ENCODE peak calls at places on chromosome 3, in eight cellular contexts. D, E, J, P, F, U, A and Q are unnamed samples.

GRCh38 chr3:67564973-67565372 is 89.4 kb downstream of the SUCLG2 start:
- DNase-seq in A (no peak), P (no peak), E (no peak), J (no peak), U (no peak), D (no peak), F (no peak), Q (no peak)

GRCh38 chr3:124496066-124496465 is 234.2 kb upstream of the UMPS start:
- DNase-seq in U (no peak), A (no peak), P (no peak), F (no peak), E (no peak), D (no peak), J (no peak), Q (no peak)

GRCh38 chr3:186176382-186176990 is 67.6 kb upstream of the ETV5 start:
- DNase-seq in A (no peak), U (no peak), F (no peak), E (no peak), J (no peak), D (no peak), P (no peak), Q (no peak)

GRCh38 chr3:11601446-11602241 is 42.1 kb downstream of the VGLL4 start:
- DNase-seq in P (no peak), J (no peak), U (no peak), D (peak), F (no peak), E (peak), A (peak), Q (peak)

GRCh38 chr3:13708871-13709595 is 160.1 kb downstream of the FBLN2 start:
- DNase-seq in A (no peak), F (no peak), U (no peak), E (peak), J (no peak), D (no peak), P (no peak), Q (no peak)

GRCh38 chr3:122880624-122881023 is 85.8 kb downstream of the SLC49A4 start:
- DNase-seq in P (no peak), D (no peak), J (no peak), F (no peak), U (no peak), A (no peak), E (peak), Q (no peak)

GRCh38 chr3:190294030-190294429 is 28.2 kb downstream of the CLDN1 start:
- DNase-seq in P (no peak), D (no peak), F (no peak), J (no peak), U (no peak), E (no peak), A (no peak), Q (no peak)

GRCh38 chr3:39707314-39707909 is 102.0 kb upstream of the MYRIP start:
- DNase-seq in J (no peak), A (peak), P (no peak), E (no peak), D (no peak), F (no peak), U (peak), Q (peak)

GRCh38 chr3:112889357-112889756 is 42.7 kb upstream of the CD200R1L start:
- DNase-seq in U (no peak), P (no peak), D (no peak), E (no peak), F (no peak), A (no peak), J (no peak), Q (peak)

GRCh38 chr3:37465174-37465573 is 290.8 kb upstream of the LRRFIP2 start:
- DNase-seq in F (no peak), J (no peak), P (no peak), D (no peak), U (no peak), A (no peak), E (no peak), Q (no peak)

GRCh38 chr3:193148678-193149473 is 92.1 kb upstream of the PLAAT1 start:
- DNase-seq in U (no peak), J (no peak), D (no peak), E (no peak), P (no peak), A (no peak), F (no peak), Q (no peak)

GRCh38 chr3:13066236-13066635 is 7.0 kb downstream of the IQSEC1 start:
- DNase-seq in A (no peak), U (no peak), E (no peak), J (no peak), D (no peak), P (no peak), F (no peak), Q (no peak)